ENCODE peak calls at places on chromosomes 1 and 21, in five cellular contexts. H is GM04504; J is OCI-LY7; E is activated effector memory CD4-positive, alpha-beta T cell treated with Interleukin-2 at 50 U/mL for 16 hours; S is H4. K is an unnamed sample.

GRCh38 chr1:225460737-225461532 is 33.1 kb upstream of the LBR start:
- DNase-seq in J (no peak), S (no peak), H (no peak), E (peak; percentile 32), K (no peak)

GRCh38 chr21:35252831-35253230 is 203.7 kb upstream of the RUNX1 start:
- DNase-seq in H (peak; percentile 39), S (peak; percentile 38), E (no peak), J (no peak), K (no peak)

GRCh38 chr1:154434346-154435075 is 29.4 kb downstream of the IL6R start:
- DNase-seq in S (no peak), H (peak; percentile 51), E (no peak), J (no peak), K (no peak)

GRCh38 chr1:19636065-19636464 is 8.0 kb upstream of the NBL1 start:
- DNase-seq in H (no peak), S (no peak), J (no peak), E (no peak), K (no peak)

GRCh38 chr1:230145953-230146476 is 79.0 kb downstream of the GALNT2 start:
- DNase-seq in H (no peak), S (no peak), E (no peak), J (peak; percentile 61), K (no peak)

GRCh38 chr1:190429932-190430331 is 47.7 kb downstream of the BRINP3 start:
- DNase-seq in E (no peak), S (no peak), J (no peak), H (no peak), K (no peak)

GRCh38 chr1:172642970-172643369 is 15.9 kb upstream of the FASLG start:
- DNase-seq in H (no peak), J (no peak), E (no peak), S (no peak), K (no peak)

GRCh38 chr21:32753818-32754610 is 17.5 kb downstream of the PAXBP1 start:
- DNase-seq in S (no peak), E (no peak), J (no peak), H (no peak), K (no peak)

GRCh38 chr21:42199488-42200463 is 19.2 kb upstream of the ABCG1 start:
- DNase-seq in H (peak; percentile 36), S (peak; percentile 89), E (no peak), J (peak; percentile 79), K (no peak)

GRCh38 chr1:181179980-181180964 is 91.8 kb downstream of the IER5 start:
- DNase-seq in S (peak; percentile 21), J (no peak), E (no peak), H (peak; percentile 37), K (peak; percentile 65)

GRCh38 chr1:57605933-57606332 is 182.1 kb upstream of the DAB1 start:
- DNase-seq in S (no peak), H (no peak), E (no peak), J (no peak), K (no peak)

GRCh38 chr1:188652678-188653077 is 1823.9 kb downstream of the PLA2G4A start:
- DNase-seq in S (peak; percentile 70), J (no peak), H (peak; percentile 11), E (no peak), K (no peak)

GRCh38 chr1:32372149-32372756 is 9.9 kb downstream of the TSSK3 start:
- DNase-seq in J (peak; percentile 59), H (no peak), E (peak; percentile 44), S (no peak), K (no peak)